ENCODE peak calls at places on chromosome 2, in ten cellular contexts. L is nucleus accumbens; Z is nephron progenitor cell; J is HFFc6; C is lower leg skin; V is stimulated activated naive CD4-positive, alpha-beta T cell; T is osteoblast; R is COR-L47; M is ascending aorta; W is NAMALWA. B is an unnamed sample.

GRCh38 chr2:106269591-106270291 is 75.6 kb upstream of the UXS1 start:
- DNase-seq in L (no peak), Z (no peak), J (no peak), C (peak), V (peak), T (no peak), R (peak), M (no peak), W (no peak), B (peak)

GRCh38 chr2:101698419-101699190 is 1.1 kb downstream of the MAP4K4 start:
- DNase-seq in L (no peak), Z (peak), J (no peak), C (no peak), V (peak), T (peak), R (peak), M (no peak), W (peak), B (peak)

GRCh38 chr2:15714609-15715008 is 122.9 kb downstream of the DDX1 start:
- DNase-seq in L (no peak), Z (no peak), J (no peak), C (no peak), V (no peak), T (no peak), R (no peak), M (no peak), W (no peak), B (no peak)

GRCh38 chr2:67259581-67260347 is 137.4 kb upstream of the ETAA1 start:
- DNase-seq in L (no peak), Z (no peak), J (peak), C (peak), V (no peak), T (no peak), R (peak), M (no peak), W (no peak), B (no peak)

GRCh38 chr2:235021752-235022151 is 69.9 kb downstream of the SH3BP4 start:
- DNase-seq in L (no peak), Z (no peak), J (peak), C (no peak), V (no peak), T (peak), R (no peak), M (no peak), W (no peak), B (no peak)

GRCh38 chr2:205198130-205198505 is 484.2 kb upstream of the NRP2 start:
- DNase-seq in L (no peak), Z (no peak), J (peak), C (no peak), V (no peak), T (peak), R (no peak), M (no peak), W (no peak), B (peak)

GRCh38 chr2:233404227-233404626 is 49.9 kb downstream of the DGKD start:
- DNase-seq in L (no peak), Z (no peak), J (peak), C (no peak), V (peak), T (no peak), R (no peak), M (no peak), W (peak), B (peak)

GRCh38 chr2:96870631-96871255 is 863 bp upstream of the SEMA4C start:
- DNase-seq in L (peak), Z (no peak), J (no peak), C (peak), V (peak), T (peak), R (peak), M (no peak), W (no peak), B (peak)

B was measured in OCI-M1.